ENCODE peak calls at places on chromosomes 3 and 15, in six cellular contexts. U, G, C, V, T and B are unnamed samples.

GRCh38 chr3:159458010-159458409 is 530.6 kb upstream of the IL12A start:
- DNase-seq in C (no peak), G (no peak), U (peak; percentile 99), V (no peak), T (peak; percentile 83), B (no peak)

GRCh38 chr3:87674397-87675161 is 384.2 kb downstream of the CGGBP1 start:
- DNase-seq in V (no peak), C (no peak), G (no peak), T (no peak), U (no peak), B (no peak)

GRCh38 chr3:168002786-168003368 is 92.8 kb downstream of the GOLIM4 start:
- DNase-seq in C (no peak), V (peak; percentile 43), T (peak; percentile 43), U (peak; percentile 62), G (no peak), B (no peak)

GRCh38 chr15:95304116-95304873 is 1026.2 kb upstream of the NR2F2 start:
- DNase-seq in V (no peak), T (peak; percentile 67), U (no peak), G (no peak), C (no peak), B (no peak)

GRCh38 chr3:101643861-101644613 is 32.9 kb downstream of the ZBTB11 start:
- DNase-seq in T (peak; percentile 71), V (no peak), U (peak; percentile 74), G (no peak), C (no peak), B (no peak)

GRCh38 chr3:65844370-65844769 is 194.3 kb downstream of the MAGI1 start:
- DNase-seq in U (no peak), C (no peak), T (no peak), V (no peak), G (no peak), B (no peak)

GRCh38 chr15:53808058-53808703 is 48.7 kb upstream of the WDR72 start:
- DNase-seq in V (no peak), C (no peak), U (no peak), G (no peak), T (peak; percentile 2), B (no peak)

GRCh38 chr3:103446958-103447357 is 1012.1 kb downstream of the ZPLD1 start:
- DNase-seq in C (no peak), G (no peak), T (no peak), V (no peak), U (no peak), B (no peak)

GRCh38 chr15:75738647-75739325 is 26.1 kb upstream of the CSPG4 start:
- DNase-seq in G (peak; percentile 83), T (peak; percentile 96), U (peak; percentile 80), C (peak; percentile 93), V (peak; percentile 96), B (peak; percentile 97)

GRCh38 chr3:52831500-52832301 is 1.2 kb upstream of the ITIH4 start:
- DNase-seq in T (peak; percentile 74), C (peak; percentile 34), U (peak; percentile 61), G (peak; percentile 37), V (peak; percentile 73), B (peak; percentile 62)

GRCh38 chr15:35427091-35427490 is 118.9 kb downstream of the DPH6 start:
- DNase-seq in V (no peak), G (no peak), T (peak; percentile 82), U (peak; percentile 77), C (no peak), B (no peak)

GRCh38 chr15:83999396-84000120 is 236.0 kb upstream of the GOLGA6L4 start:
- DNase-seq in C (no peak), T (no peak), G (no peak), V (no peak), U (peak; percentile 21), B (no peak)

GRCh38 chr3:22117751-22118346 is 366.8 kb upstream of the ZNF385D start:
- DNase-seq in C (no peak), U (peak; percentile 30), V (no peak), T (peak; percentile 70), G (no peak), B (no peak)

GRCh38 chr3:197155039-197155438 is 125.4 kb upstream of the MELTF start:
- DNase-seq in T (no peak), V (no peak), C (no peak), G (no peak), U (no peak), B (no peak)

GRCh38 chr3:10338591-10339369 is 17.9 kb upstream of the SEC13 start:
- DNase-seq in U (no peak), C (no peak), V (no peak), T (no peak), G (no peak), B (peak; percentile 47)

GRCh38 chr3:4224331-4224730 is 78.8 kb upstream of the SETMAR start:
- DNase-seq in V (no peak), U (no peak), G (no peak), T (no peak), C (no peak), B (no peak)

GRCh38 chr3:72329354-72329753 is 518.9 kb downstream of the SHQ1 start:
- DNase-seq in U (no peak), G (no peak), V (no peak), C (no peak), T (no peak), B (no peak)

DNA sequence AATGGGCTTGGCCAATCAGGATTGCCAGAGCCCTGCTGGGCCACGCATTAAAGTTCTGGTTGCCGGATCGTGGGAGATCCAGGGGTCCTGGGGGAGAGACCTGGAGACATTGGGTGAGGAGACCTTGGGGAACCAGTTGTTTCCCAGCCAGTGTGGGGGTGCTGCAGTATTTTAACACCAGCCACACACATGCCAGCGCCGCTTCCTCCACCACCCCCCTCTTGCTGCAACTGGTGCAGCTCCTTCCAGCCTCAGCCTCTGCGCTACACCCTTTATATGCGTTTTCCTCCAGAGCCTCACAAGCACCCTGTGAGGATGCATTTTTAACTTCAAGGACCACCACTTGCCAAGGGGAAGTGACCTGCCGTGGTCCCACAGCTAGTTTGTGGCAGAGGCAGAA is 29.3 kb upstream of the GRIP2 start:
- DNase-seq in G (no peak), V (no peak), T (no peak), C (no peak), U (no peak), B (peak; percentile 81)
- H3K27me3 ChIP-seq in G (peaks cover 14% of the 10 kb centered on the region), V (no peaks in the 10 kb centered on the region), T (no peaks in the 10 kb centered on the region), C (no peaks in the 10 kb centered on the region), U (peaks cover 63% of the 10 kb centered on the region), B (no peaks in the 10 kb centered on the region)

DNA sequence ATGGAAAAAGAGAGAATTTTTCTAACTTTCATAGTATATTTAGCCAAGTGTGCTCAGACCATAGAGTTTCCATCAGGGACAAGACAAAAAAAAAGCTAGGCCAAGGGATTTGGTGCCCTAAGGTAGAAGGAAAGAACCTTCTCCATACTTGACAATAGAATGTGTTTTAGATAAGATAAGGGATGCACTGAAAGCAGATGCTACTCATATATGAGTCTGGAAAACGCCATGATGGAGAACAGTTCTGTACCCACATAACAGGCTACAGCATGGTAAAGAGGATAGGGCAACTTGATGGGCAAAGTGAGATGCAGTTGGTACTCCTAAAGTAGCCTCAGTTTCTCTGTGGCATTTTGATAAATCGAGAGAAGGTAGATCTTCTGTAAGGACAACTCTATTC is 216.4 kb upstream of the NECTIN3 start:
- DNase-seq in U (no peak), T (no peak), V (no peak), G (no peak), C (no peak), B (no peak)
- TF ChIP-seq CTCF in U (no peak), T (no peak), V (no peak), G (no peak), C (no peak), B (no peak)

GRCh38 chr3:61925721-61926120 is 364.4 kb downstream of the PTPRG start:
- DNase-seq in G (no peak), V (no peak), U (no peak), T (no peak), C (no peak), B (no peak)
- H3K4me1 ChIP-seq in G (no peaks in the 10 kb centered on the region), V (no peaks in the 10 kb centered on the region), U (peaks cover 8% of the 10 kb centered on the region), T (peaks cover 34% of the 10 kb centered on the region), C (peaks cover 33% of the 10 kb centered on the region), B (peaks cover 13% of the 10 kb centered on the region)

GRCh38 chr15:55743615-55743978 is 645 bp upstream of the PRTG start:
- DNase-seq in C (no peak), V (no peak), T (no peak), G (no peak), U (no peak), B (no peak)

GRCh38 chr15:55741592-55742497 is 1.1 kb downstream of the PRTG start:
- DNase-seq in T (peak; percentile 10), G (no peak), V (peak; percentile 20), C (no peak), U (no peak), B (no peak)

GRCh38 chr15:55740981-55741591 is 1.9 kb downstream of the PRTG start:
- DNase-seq in U (peak; percentile 15), V (no peak), G (no peak), T (no peak), C (no peak), B (no peak)

GRCh38 chr15:55742927-55743614 is at the start of gene PRTG:
- DNase-seq in T (peak; percentile 91), C (peak; percentile 41), G (no peak), V (peak; percentile 47), U (peak; percentile 72), B (peak; percentile 70)

GRCh38 chr15:55742498-55742926 is 440 bp downstream of the PRTG start:
- DNase-seq in V (peak; percentile 24), T (peak; percentile 44), U (peak; percentile 38), G (no peak), C (no peak), B (no peak)
- H3K27me3 ChIP-seq in V (no peaks in the 10 kb centered on the region), T (no peaks in the 10 kb centered on the region), U (peaks cover 16% of the 10 kb centered on the region), G (no peaks in the 10 kb centered on the region), C (no peaks in the 10 kb centered on the region), B (peaks cover 63% of the 10 kb centered on the region)

DNA sequence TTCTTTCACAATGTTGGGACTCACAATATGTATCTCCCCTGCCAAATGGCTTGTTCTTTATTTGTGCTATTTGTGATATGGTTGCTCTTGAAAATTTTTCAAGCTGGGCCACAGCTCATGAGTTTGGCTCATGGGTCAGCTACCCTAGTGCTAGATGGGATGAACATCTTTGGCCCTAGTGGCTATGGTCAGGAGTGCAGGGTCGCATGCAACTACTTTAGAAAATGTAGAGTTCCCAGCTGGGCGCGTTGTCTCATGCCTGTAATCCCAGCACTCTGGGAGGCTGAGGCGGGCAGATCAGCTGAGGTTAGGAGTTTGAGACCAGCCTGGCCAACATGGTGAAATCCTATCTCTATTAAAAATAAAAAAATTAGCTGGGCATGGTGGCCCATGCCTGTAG is 55.8 kb downstream of the POLR2M start:
- DNase-seq in C (no peak), U (no peak), T (no peak), G (no peak), V (no peak), B (no peak)
- TF ChIP-seq CTCF in C (no peak), U (no peak), T (no peak), G (no peak), V (no peak), B (no peak)

DNA sequence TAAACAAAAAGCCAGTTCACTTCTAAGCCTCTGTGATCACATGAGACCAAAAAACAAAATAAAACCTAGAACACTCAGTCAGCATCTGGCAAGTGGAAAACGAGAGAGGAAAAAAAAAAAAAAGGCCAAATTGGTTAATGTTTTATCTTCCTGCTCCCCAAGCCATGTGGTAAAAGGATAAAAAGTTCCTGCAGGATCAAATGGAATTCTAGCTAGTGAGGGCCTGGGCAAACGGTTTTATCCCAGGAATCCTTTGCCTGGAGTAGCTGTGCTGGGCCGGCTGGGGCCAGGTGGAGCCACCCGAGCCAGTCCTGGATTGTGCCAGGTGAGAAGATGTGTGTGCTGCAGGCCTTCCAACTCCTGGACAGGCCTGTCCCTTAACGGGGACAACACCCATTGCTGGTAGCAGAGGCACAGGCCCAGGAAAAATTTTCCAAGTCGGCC is 13.2 kb downstream of the SMAD6 start:
- DNase-seq in V (no peak), C (no peak), T (no peak), G (no peak), U (no peak), B (no peak)
- H3K4me1 ChIP-seq in V (no peaks in the 10 kb centered on the region), C (peaks cover 64% of the 10 kb centered on the region), T (peaks cover 75% of the 10 kb centered on the region), G (no peaks in the 10 kb centered on the region), U (peaks cover 19% of the 10 kb centered on the region), B (peaks cover 36% of the 10 kb centered on the region)